ENCODE peak calls at places on chromosomes 7 and 10, in ten cellular contexts. D, T, W, S, A, I, P, G, H and E are unnamed samples.

GRCh38 chr7:54339074-54339473 is 203.1 kb upstream of the VSTM2A start:
- DNase-seq in T (no peak), G (no peak), D (peak; percentile 13), A (no peak), S (no peak), W (no peak), H (no peak), I (peak; percentile 35), P (peak; percentile 58), E (no peak)

GRCh38 chr7:100248483-100248882 is 28.7 kb downstream of the PVRIG start:
- DNase-seq in S (no peak), A (no peak), W (no peak), H (no peak), I (no peak), T (no peak), P (no peak), D (no peak), G (no peak), E (no peak)

GRCh38 chr10:59904431-59905065 is 1.8 kb downstream of the CCDC6 start:
- DNase-seq in G (no peak), H (no peak), W (no peak), P (no peak), I (no peak), S (no peak), A (peak; percentile 13), T (no peak), D (no peak), E (no peak)

GRCh38 chr7:102125127-102125561 is 161.5 kb upstream of the SH2B2 start:
- DNase-seq in I (peak; percentile 51), D (peak; percentile 62), A (no peak), H (peak; percentile 87), P (peak; percentile 62), S (peak; percentile 88), G (no peak), T (peak; percentile 83), W (peak; percentile 53), E (peak; percentile 91)

GRCh38 chr7:20786049-20786412 is 655 bp downstream of the SP8 start:
- DNase-seq in I (no peak), S (no peak), T (no peak), D (no peak), A (no peak), H (no peak), W (no peak), G (no peak), P (no peak), E (no peak)

GRCh38 chr10:31707578-31708411 is 220.8 kb downstream of the ARHGAP12 start:
- DNase-seq in A (peak; percentile 3), H (peak; percentile 48), G (no peak), W (peak; percentile 13), P (peak; percentile 84), I (peak; percentile 83), D (peak; percentile 69), S (peak; percentile 80), T (no peak), E (peak; percentile 71)

GRCh38 chr7:1270181-1270580 is 37.5 kb downstream of the UNCX start:
- DNase-seq in I (no peak), G (no peak), S (no peak), H (no peak), T (no peak), P (no peak), D (peak; percentile 6), A (no peak), W (no peak), E (no peak)

GRCh38 chr10:103879409-103879808 is 24.0 kb upstream of the SH3PXD2A start:
- DNase-seq in G (no peak), P (no peak), S (no peak), A (no peak), W (no peak), D (no peak), I (no peak), T (no peak), H (no peak), E (no peak)

GRCh38 chr10:120221873-120222485 is 235.0 kb upstream of the PLPP4 start:
- DNase-seq in D (no peak), H (peak; percentile 77), W (no peak), P (no peak), S (no peak), I (no peak), T (peak; percentile 65), G (no peak), A (peak; percentile 43), E (no peak)

GRCh38 chr10:33180390-33180789 is 154.1 kb downstream of the NRP1 start:
- DNase-seq in P (no peak), H (no peak), A (no peak), I (no peak), G (no peak), D (no peak), S (no peak), W (no peak), T (no peak), E (no peak)

GRCh38 chr10:34719336-34719735 is 95.8 kb downstream of the PARD3 start:
- DNase-seq in P (no peak), A (no peak), I (no peak), S (no peak), H (no peak), G (no peak), T (no peak), D (no peak), W (no peak), E (no peak)

GRCh38 chr7:150855476-150856302 is 3.4 kb downstream of the AOC1 start:
- DNase-seq in I (no peak), S (peak; percentile 22), A (no peak), G (no peak), H (peak; percentile 10), P (no peak), T (no peak), D (no peak), W (no peak), E (no peak)

GRCh38 chr10:75400163-75400768 is 1.3 kb downstream of the ZNF503 start:
- DNase-seq in W (no peak), P (no peak), A (no peak), D (no peak), G (no peak), I (no peak), S (peak; percentile 85), T (peak; percentile 36), H (no peak), E (peak; percentile 66)

GRCh38 chr10:102831322-102832071 is 5.7 kb downstream of the CYP17A1 start:
- DNase-seq in I (no peak), A (no peak), P (peak; percentile 18), H (no peak), G (no peak), T (no peak), D (no peak), W (no peak), S (no peak), E (no peak)

GRCh38 chr7:32516551-32517082 is 21.3 kb downstream of the AVL9 start:
- DNase-seq in A (no peak), I (no peak), H (no peak), P (no peak), S (no peak), T (no peak), D (no peak), G (no peak), W (no peak), E (no peak)
- H3K9me3 ChIP-seq in A (peaks cover 56% of the 10 kb centered on the region), I (no peaks in the 10 kb centered on the region), H (peaks cover 23% of the 10 kb centered on the region), P (peaks cover 24% of the 10 kb centered on the region), S (no peaks in the 10 kb centered on the region), T (peaks cover 41% of the 10 kb centered on the region), D (no peaks in the 10 kb centered on the region), G (no peaks in the 10 kb centered on the region), W (peaks cover 22% of the 10 kb centered on the region), E (peaks cover 8% of the 10 kb centered on the region)

DNA sequence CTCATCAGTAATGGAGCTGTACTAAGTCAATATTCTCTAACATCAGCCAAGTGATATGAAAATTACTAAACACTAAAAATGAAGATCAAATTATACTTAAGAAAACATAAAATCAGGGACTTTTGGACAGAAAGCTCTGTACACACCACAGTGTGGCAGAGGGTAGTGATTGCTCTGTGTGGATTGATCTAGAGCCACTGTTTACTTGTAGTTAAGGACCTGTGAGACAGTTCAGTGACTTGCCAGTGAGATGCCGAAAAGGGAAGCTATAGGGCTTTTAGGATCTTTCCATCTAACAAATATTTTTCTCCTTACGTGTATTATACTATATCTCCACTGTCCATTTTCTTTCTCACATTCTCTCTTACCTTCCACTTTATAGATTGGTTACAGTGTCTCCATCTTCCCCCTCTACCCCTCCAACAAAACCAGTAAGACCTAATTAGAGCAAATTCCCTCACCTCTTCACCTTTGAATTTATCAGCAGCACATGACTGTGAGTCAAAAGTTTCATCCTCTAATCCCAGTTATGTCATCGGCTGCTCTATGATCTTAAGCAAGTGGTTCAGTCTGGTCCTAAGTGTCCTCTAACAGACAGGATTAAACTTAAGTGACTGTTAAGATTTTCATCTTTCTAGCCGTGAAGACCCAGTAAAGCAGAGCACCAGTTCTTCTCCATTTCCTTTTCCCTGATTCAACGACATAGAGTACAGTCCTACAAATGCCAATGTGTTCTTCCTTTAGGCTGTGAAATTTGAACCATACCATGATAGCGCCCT is 6.9 kb downstream of the PIK3CG start:
- DNase-seq in H (no peak), P (no peak), I (no peak), W (no peak), A (peak; percentile 33), S (no peak), T (no peak), D (no peak), G (no peak), E (no peak)
- H3K27ac ChIP-seq in H (no peak overlapping the region), P (no peak overlapping the region), I (no peak overlapping the region), W (no peak overlapping the region), A (peak overlapping the region; percentile 79), S (no peak overlapping the region), T (no peak overlapping the region), D (no peak overlapping the region), G (no peak overlapping the region), E (no peak overlapping the region)

GRCh38 chr7:157667261-157667660 is 330.5 kb downstream of the DNAJB6 start:
- DNase-seq in W (no peak), A (no peak), D (no peak), I (no peak), G (no peak), T (no peak), H (no peak), P (no peak), S (peak; percentile 54), E (no peak)
- H3K9me3 ChIP-seq in W (peaks cover 89% of the 10 kb centered on the region), A (no peaks in the 10 kb centered on the region), D (no peaks in the 10 kb centered on the region), I (no peaks in the 10 kb centered on the region), G (no peaks in the 10 kb centered on the region), T (no peaks in the 10 kb centered on the region), H (no peaks in the 10 kb centered on the region), P (no peaks in the 10 kb centered on the region), S (no peaks in the 10 kb centered on the region), E (peaks cover 4% of the 10 kb centered on the region)

GRCh38 chr10:79402625-79402946 is 42.8 kb downstream of the ZCCHC24 start:
- DNase-seq in I (no peak), S (no peak), G (no peak), D (no peak), W (no peak), A (no peak), P (no peak), H (no peak), T (no peak), E (no peak)
- H3K27ac ChIP-seq in I (peak overlapping the region; percentile 88), S (no peak overlapping the region), G (no peak overlapping the region), D (peak overlapping the region; percentile 86), W (no peak overlapping the region), A (no peak overlapping the region), P (peak overlapping the region; percentile 91), H (no peak overlapping the region), T (no peak overlapping the region), E (no peak overlapping the region)

DNA sequence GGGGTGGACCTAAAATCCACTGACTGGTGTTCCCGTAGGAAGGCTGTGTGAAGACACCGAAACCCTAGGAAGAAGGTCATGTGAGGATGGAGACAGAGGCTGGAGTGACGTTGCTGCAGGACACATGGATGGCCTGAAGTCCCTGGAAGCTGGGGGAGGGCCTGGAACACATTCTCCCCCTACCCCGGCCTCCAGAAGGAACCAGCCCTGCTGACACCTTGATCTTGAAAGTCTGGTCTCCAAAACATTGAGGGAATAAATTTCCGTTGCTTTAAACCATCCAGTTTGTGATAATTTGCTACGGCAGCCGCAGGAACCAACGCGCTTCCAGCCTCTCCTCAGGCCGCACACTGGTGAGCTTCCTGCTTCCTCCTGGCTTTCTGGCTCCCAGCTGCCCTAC is 288.2 kb downstream of the GLRX3 start:
- DNase-seq in D (no peak), A (no peak), H (no peak), I (no peak), S (no peak), P (no peak), W (no peak), G (no peak), T (no peak), E (no peak)
- H3K9me3 ChIP-seq in D (no peaks in the 10 kb centered on the region), A (no peaks in the 10 kb centered on the region), H (no peaks in the 10 kb centered on the region), I (no peaks in the 10 kb centered on the region), S (no peaks in the 10 kb centered on the region), P (no peaks in the 10 kb centered on the region), W (peaks cover 78% of the 10 kb centered on the region), G (no peaks in the 10 kb centered on the region), T (no peaks in the 10 kb centered on the region), E (peaks cover 11% of the 10 kb centered on the region)